ENCODE peak calls at places on chromosomes 11 and 22, in five cellular contexts. J is K562, H is fibroblast of lung, U is A549, C is GM23338. D is an unnamed sample.

GRCh38 chr11:46120361-46120710 is 918 bp downstream of the PHF21A start:
- DNase-seq in C (no peak), J (peak; percentile 45), U (peak; percentile 8), H (peak; percentile 6), D (no peak)

GRCh38 chr11:58060535-58060934 is 29.8 kb downstream of the OR6Q1 start:
- DNase-seq in J (no peak), U (no peak), H (peak; percentile 24), C (no peak), D (no peak)

GRCh38 chr11:59197990-59198389 is 14.7 kb downstream of the MPEG1 start:
- DNase-seq in H (peak; percentile 22), J (no peak), C (no peak), U (no peak), D (no peak)

GRCh38 chr11:46322759-46323158 is 24.5 kb upstream of the DGKZ start:
- DNase-seq in H (no peak), C (peak; percentile 85), J (peak; percentile 81), U (no peak), D (no peak)

GRCh38 chr11:133180201-133180600 is 352.1 kb downstream of the OPCML start:
- DNase-seq in J (no peak), C (no peak), H (no peak), U (no peak), D (no peak)

GRCh38 chr22:35476341-35476740 is 64.3 kb upstream of the RASD2 start:
- DNase-seq in H (peak; percentile 64), U (no peak), C (no peak), J (no peak), D (no peak)

GRCh38 chr11:94870422-94870821 is 102.3 kb downstream of the AMOTL1 start:
- DNase-seq in J (no peak), C (no peak), U (no peak), H (no peak), D (no peak)

GRCh38 chr22:42286205-42286604 is 15.8 kb upstream of the TCF20 start:
- DNase-seq in C (no peak), U (no peak), H (no peak), J (no peak), D (no peak)

GRCh38 chr11:67238894-67239794 is 27.1 kb upstream of the GRK2 start:
- DNase-seq in C (no peak), H (no peak), U (no peak), J (no peak), D (peak; percentile 27)

GRCh38 chr11:14642453-14642852 is 1.2 kb upstream of the PDE3B start:
- DNase-seq in J (no peak), H (no peak), U (no peak), C (no peak), D (no peak)

GRCh38 chr11:86955111-86955673 is at the start of gene FZD4:
- DNase-seq in C (peak; percentile 95), H (peak; percentile 88), U (peak; percentile 78), J (peak; percentile 98), D (peak; percentile 96)

GRCh38 chr11:59573216-59573615 is 42.4 kb downstream of the OSBP start:
- DNase-seq in U (no peak), C (no peak), J (no peak), H (peak; percentile 94), D (no peak)

GRCh38 chr11:32881286-32881685 is 11.3 kb upstream of the QSER1 start:
- DNase-seq in U (no peak), C (no peak), J (no peak), H (no peak), D (no peak)

GRCh38 chr22:12601870-12602779 is 2925.9 kb upstream of the OR11H1 start:
- DNase-seq in C (no peak), J (peak; percentile 84), H (no peak), U (no peak), D (no peak)

GRCh38 chr11:70682760-70683159 is 284.4 kb downstream of the CTTN start:
- DNase-seq in C (no peak), J (no peak), U (no peak), H (no peak), D (no peak)

GRCh38 chr11:86372586-86372985 is 2.1 kb upstream of the CCDC81 start:
- DNase-seq in J (no peak), H (no peak), C (no peak), U (no peak), D (no peak)

GRCh38 chr11:1756024-1756561 is 5.7 kb upstream of the IFITM10 start:
- DNase-seq in C (no peak), U (no peak), J (no peak), H (no peak), D (no peak)

GRCh38 chr22:39097098-39098020 is at the start of gene APOBEC3H:
- DNase-seq in H (peak; percentile 8), C (no peak), U (no peak), J (peak; percentile 25), D (no peak)

GRCh38 chr11:28132541-28132940 is 24.4 kb downstream of the METTL15 start:
- DNase-seq in C (no peak), H (no peak), U (no peak), J (no peak), D (no peak)

GRCh38 chr22:27137809-27138400 is 480.5 kb downstream of the MIAT start:
- DNase-seq in H (peak; percentile 44), C (no peak), U (no peak), J (no peak), D (no peak)

GRCh38 chr11:83140691-83141455 is 16.1 kb upstream of the PCF11 start:
- DNase-seq in C (no peak), J (no peak), U (no peak), H (no peak), D (no peak)

GRCh38 chr11:20050048-20050447 is 110.2 kb downstream of the DBX1 start:
- DNase-seq in J (no peak), C (peak; percentile 42), H (no peak), U (no peak), D (no peak)

GRCh38 chr22:50535113-50535512 is 5.3 kb upstream of the TYMP start:
- DNase-seq in H (no peak), C (no peak), U (no peak), J (no peak), D (no peak)
- H3K4me2 ChIP-seq in H (no peak overlapping the region), C (no peak overlapping the region), U (no peak overlapping the region), J (no peak overlapping the region), D (no peak overlapping the region)

GRCh38 chr11:113110046-113110445 is 148.8 kb downstream of the NCAM1 start:
- DNase-seq in U (no peak), H (no peak), C (no peak), J (no peak), D (no peak)

GRCh38 chr11:113105584-113105983 is 144.4 kb downstream of the NCAM1 start:
- DNase-seq in H (peak; percentile 17), C (no peak), J (no peak), U (no peak), D (no peak)

GRCh38 chr11:113103932-113104331 is 142.7 kb downstream of the NCAM1 start:
- DNase-seq in H (no peak), U (no peak), J (no peak), C (peak; percentile 7), D (no peak)

GRCh38 chr11:113104390-113105251 is 143.4 kb downstream of the NCAM1 start:
- DNase-seq in C (no peak), J (no peak), H (no peak), U (no peak), D (no peak)

GRCh38 chr11:113106507-113106906 is 145.3 kb downstream of the NCAM1 start:
- DNase-seq in H (peak; percentile 89), U (no peak), C (no peak), J (no peak), D (no peak)
- H3K4me2 ChIP-seq in H (no peak overlapping the region), U (no peak overlapping the region), C (no peak overlapping the region), J (no peak overlapping the region), D (no peak overlapping the region)

DNA sequence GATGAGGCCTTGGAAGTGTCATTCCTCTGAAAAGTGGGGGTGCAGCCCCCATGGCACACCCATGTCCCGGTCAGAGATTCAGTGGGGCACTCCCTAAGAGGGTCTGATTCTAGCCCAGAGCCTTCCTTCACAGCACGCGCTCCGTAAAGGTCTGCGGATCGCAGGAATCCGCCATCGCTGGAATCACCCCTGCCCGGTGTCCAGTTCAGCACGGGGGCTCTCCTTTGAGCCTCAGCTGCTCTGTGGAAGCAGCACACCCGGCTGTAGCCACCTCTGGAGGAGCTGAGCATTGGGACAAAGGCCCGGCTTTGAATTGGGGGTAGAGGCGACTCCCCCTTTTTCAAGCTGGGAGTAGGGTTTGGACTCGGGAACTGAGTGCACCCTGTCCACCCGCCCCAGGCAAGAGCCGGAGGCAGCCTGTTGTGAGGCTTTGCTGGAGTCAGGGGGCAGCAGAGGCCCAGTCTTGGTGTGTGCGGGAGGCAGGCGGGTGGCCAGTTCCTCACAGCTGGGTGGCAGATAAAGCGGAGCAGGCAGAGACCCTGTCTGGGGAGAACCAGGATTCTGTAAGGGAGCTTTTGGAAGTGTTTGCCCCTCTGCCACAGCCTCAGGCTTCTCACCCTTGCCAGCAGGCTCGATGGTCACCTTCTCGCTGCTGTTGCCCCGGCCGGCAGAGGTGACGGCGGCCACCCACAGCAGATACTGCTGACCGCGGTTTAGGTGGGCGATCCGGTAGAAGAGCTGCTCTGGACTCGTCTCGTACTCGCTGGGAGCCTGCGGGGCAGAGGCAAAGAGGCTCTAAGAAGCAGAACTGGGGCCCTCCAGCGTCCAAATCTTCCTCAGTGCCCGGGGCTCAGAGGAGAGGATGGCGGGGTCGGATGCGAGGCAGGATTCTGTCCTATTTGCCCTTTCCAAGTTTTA is 115.9 kb downstream of the CEP164 start:
- DNase-seq in H (peak; percentile 25), C (peak; percentile 87), U (peak; percentile 43), J (peak; percentile 65), D (peak; percentile 82)
- H3K4me2 ChIP-seq in H (no peak overlapping the region), C (no peak overlapping the region), U (no peak overlapping the region), J (peak overlapping the region; percentile 7), D (no peak overlapping the region)

DNA sequence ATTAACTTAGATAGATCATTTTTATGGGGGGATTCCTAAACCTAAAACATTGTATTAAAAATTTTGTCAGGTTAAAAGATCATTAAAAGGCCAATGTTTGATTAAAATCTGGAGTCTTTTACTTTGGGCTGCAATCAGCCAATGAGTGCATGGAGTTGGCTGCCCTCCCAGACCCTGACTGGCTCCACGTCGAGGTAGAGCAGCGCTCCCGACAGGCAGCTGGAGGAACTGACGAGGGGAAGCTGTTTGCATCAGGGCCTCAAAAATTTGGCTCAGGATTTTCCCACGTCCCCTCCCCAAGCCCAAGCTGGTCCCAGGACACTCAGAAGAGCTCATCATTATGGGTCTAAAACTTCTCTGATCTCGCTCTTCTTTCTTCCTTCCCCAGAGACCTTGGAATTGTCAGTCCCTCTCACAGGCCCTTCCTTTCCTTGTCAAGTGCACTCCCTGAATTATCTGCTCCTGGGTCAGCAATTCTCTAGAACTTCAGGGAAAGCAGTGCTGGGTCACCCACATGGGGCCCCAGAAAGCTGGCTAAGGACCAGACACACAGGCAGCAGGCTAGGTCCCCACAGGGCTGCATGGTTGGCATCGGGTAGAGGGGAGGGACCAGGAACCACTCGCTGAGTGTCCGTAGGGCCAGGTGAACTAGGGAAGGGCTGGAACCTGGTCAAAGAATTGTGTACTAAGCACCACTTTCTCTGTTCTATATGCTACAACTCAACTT is 119.6 kb upstream of the IGLL5 start:
- DNase-seq in H (no peak), C (peak; percentile 80), J (peak; percentile 93), U (no peak), D (peak; percentile 35)
- H3K4me2 ChIP-seq in H (no peak overlapping the region), C (no peak overlapping the region), J (no peak overlapping the region), U (no peak overlapping the region), D (no peak overlapping the region)

GRCh38 chr11:37504066-37504611 is 906.1 kb upstream of the RAG2 start:
- DNase-seq in H (peak; percentile 98), C (peak; percentile 0), U (no peak), J (no peak), D (peak; percentile 67)
- H3K4me2 ChIP-seq in H (peak overlapping the region; percentile 30), C (no peak overlapping the region), U (no peak overlapping the region), J (no peak overlapping the region), D (no peak overlapping the region)

D was measured in mesendoderm.